ENCODE peak calls at places on chromosome 18, in five cellular contexts. W is HCT116, B is GM12878, G is K562, E is HepG2. P is an unnamed sample.
A peak's percentile ranks its signal among the peaks of the same experiment; 100 is the strongest.

GRCh38 chr18:67047334-67047733 is 443.4 kb upstream of the CDH19 start:
- DNase-seq in E (no peak), W (no peak), G (no peak), B (no peak), P (no peak)

GRCh38 chr18:79943608-79944125 is 7.8 kb downstream of the SLC66A2 start:
- DNase-seq in W (no peak), G (no peak), E (no peak), B (no peak), P (no peak)

GRCh38 chr18:21664069-21664468 is 40.5 kb downstream of the ABHD3 start:
- DNase-seq in E (no peak), G (no peak), W (no peak), B (no peak), P (no peak)

GRCh38 chr18:13868501-13869271 is 44.7 kb downstream of the MC5R start:
- DNase-seq in W (no peak), B (no peak), G (no peak), E (no peak), P (peak; percentile 53)

GRCh38 chr18:79962311-79962710 is 2.1 kb upstream of the HSBP1L1 start:
- DNase-seq in G (no peak), B (no peak), E (no peak), W (peak; percentile 33), P (no peak)

GRCh38 chr18:35588995-35589394 is 7.5 kb downstream of the GALNT1 start:
- DNase-seq in G (peak; percentile 30), W (no peak), E (peak; percentile 35), B (no peak), P (peak; percentile 59)

GRCh38 chr18:48750485-48751175 is 200.1 kb downstream of the SMAD7 start:
- DNase-seq in E (no peak), B (no peak), W (no peak), G (no peak), P (no peak)

GRCh38 chr18:5309888-5310470 is 14.5 kb upstream of the ZBTB14 start:
- DNase-seq in W (no peak), B (peak; percentile 48), G (no peak), E (no peak), P (no peak)

GRCh38 chr18:36776650-36777049 is 52.2 kb downstream of the TPGS2 start:
- DNase-seq in B (no peak), G (no peak), W (no peak), E (no peak), P (no peak)

GRCh38 chr18:48817021-48817461 is 133.7 kb downstream of the SMAD7 start:
- DNase-seq in B (no peak), G (no peak), W (no peak), E (no peak), P (no peak)

GRCh38 chr18:48954837-48955527 is 4.2 kb upstream of the SMAD7 start:
- DNase-seq in G (no peak), B (no peak), E (no peak), W (no peak), P (no peak)

GRCh38 chr18:70489556-70489955 is 200.7 kb downstream of the SOCS6 start:
- DNase-seq in G (no peak), E (no peak), B (no peak), W (no peak), P (no peak)

GRCh38 chr18:45456076-45457066 is 158.9 kb upstream of the SLC14A2 start:
- DNase-seq in B (no peak), W (no peak), G (no peak), E (no peak), P (no peak)

GRCh38 chr18:27674411-27674810 is 489.3 kb upstream of the CHST9 start:
- DNase-seq in W (no peak), G (no peak), B (no peak), E (no peak), P (no peak)

GRCh38 chr18:76686737-76687231 is 135.6 kb upstream of the ZNF236 start:
- DNase-seq in E (peak; percentile 48), B (peak; percentile 15), W (peak; percentile 44), G (no peak), P (peak; percentile 67)

GRCh38 chr18:57533399-57533884 is 53.1 kb downstream of the FECH start:
- DNase-seq in G (no peak), B (no peak), W (no peak), E (peak; percentile 49), P (no peak)

GRCh38 chr18:70334728-70335329 is 46.0 kb downstream of the SOCS6 start:
- DNase-seq in W (no peak), E (peak; percentile 94), G (no peak), B (no peak), P (no peak)

GRCh38 chr18:67639872-67640271 is 123.4 kb upstream of the DSEL start:
- DNase-seq in E (no peak), G (no peak), B (no peak), W (no peak), P (no peak)

GRCh38 chr18:79026491-79026890 is 42.7 kb upstream of the ATP9B start:
- DNase-seq in G (no peak), B (no peak), W (no peak), E (no peak), P (no peak)

GRCh38 chr18:45825258-45825744 is at the start of gene SIGLEC15:
- DNase-seq in E (no peak), B (no peak), G (no peak), W (no peak), P (no peak)

GRCh38 chr18:61738488-61738887 is 154.3 kb downstream of the RNF152 start:
- DNase-seq in W (no peak), G (no peak), B (no peak), E (no peak), P (no peak)

GRCh38 chr18:77899972-77900754 is 650.5 kb downstream of the GALR1 start:
- DNase-seq in E (no peak), G (peak; percentile 72), B (no peak), W (no peak), P (peak; percentile 81)

GRCh38 chr18:26711806-26712205 is 153.7 kb downstream of the AQP4 start:
- DNase-seq in G (no peak), E (no peak), W (no peak), B (no peak), P (no peak)

GRCh38 chr18:31206787-31207381 is 44.2 kb upstream of the DSC1 start:
- DNase-seq in B (peak; percentile 47), E (peak; percentile 86), G (peak; percentile 55), W (peak; percentile 97), P (peak; percentile 52)

GRCh38 chr18:63951302-63951705 is 2.2 kb downstream of the HMSD start:
- DNase-seq in G (no peak), E (no peak), W (no peak), B (no peak), P (no peak)

GRCh38 chr18:49764032-49764431 is 49.3 kb downstream of the ACAA2 start:
- DNase-seq in E (no peak), W (no peak), B (no peak), G (no peak), P (no peak)

GRCh38 chr18:23964282-23965238 is 50.0 kb upstream of the TTC39C start:
- DNase-seq in B (no peak), G (peak; percentile 15), E (no peak), W (peak; percentile 55), P (peak; percentile 45)

DNA sequence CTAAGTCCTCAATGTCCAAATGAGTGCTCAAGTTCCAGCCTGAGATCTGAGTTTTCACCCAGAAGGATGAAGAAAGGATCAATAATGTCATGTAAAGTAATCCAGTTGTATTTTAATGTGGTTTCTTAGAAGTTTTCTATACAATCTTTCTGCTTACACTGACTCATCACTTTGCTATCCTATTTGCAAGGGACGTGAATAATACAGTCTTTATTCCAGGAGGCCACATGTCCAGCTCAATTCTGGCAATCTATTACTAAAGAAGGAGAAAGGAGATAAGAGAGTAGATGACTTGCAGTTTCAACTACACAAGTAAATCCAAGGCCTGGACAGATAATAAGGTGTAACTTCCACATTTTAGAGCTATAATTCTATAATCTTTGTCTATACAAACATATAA is 601.1 kb upstream of the SETBP1 start:
- DNase-seq in W (no peak), G (no peak), B (no peak), E (peak; percentile 4), P (no peak)
- TF ChIP-seq SIN3A in W (no peak), G (no peak), B (no peak), E (no peak), P (no peak)

GRCh38 chr18:62781893-62782292 is 66.6 kb downstream of the PHLPP1 start:
- DNase-seq in E (peak; percentile 29), W (no peak), G (no peak), B (no peak), P (no peak)
- H3K79me2 ChIP-seq in E (peaks cover 97% of the 10 kb centered on the region), W (peaks cover 29% of the 10 kb centered on the region), G (peaks cover 67% of the 10 kb centered on the region), B (peaks cover 4% of the 10 kb centered on the region), P (peaks cover 17% of the 10 kb centered on the region)

GRCh38 chr18:39415471-39415870 is 1849.9 kb upstream of the CELF4 start:
- DNase-seq in G (no peak), W (no peak), E (no peak), B (no peak), P (no peak)

GRCh38 chr18:39419315-39419714 is 1853.7 kb upstream of the CELF4 start:
- DNase-seq in E (peak; percentile 75), W (no peak), G (no peak), B (no peak), P (no peak)

DNA sequence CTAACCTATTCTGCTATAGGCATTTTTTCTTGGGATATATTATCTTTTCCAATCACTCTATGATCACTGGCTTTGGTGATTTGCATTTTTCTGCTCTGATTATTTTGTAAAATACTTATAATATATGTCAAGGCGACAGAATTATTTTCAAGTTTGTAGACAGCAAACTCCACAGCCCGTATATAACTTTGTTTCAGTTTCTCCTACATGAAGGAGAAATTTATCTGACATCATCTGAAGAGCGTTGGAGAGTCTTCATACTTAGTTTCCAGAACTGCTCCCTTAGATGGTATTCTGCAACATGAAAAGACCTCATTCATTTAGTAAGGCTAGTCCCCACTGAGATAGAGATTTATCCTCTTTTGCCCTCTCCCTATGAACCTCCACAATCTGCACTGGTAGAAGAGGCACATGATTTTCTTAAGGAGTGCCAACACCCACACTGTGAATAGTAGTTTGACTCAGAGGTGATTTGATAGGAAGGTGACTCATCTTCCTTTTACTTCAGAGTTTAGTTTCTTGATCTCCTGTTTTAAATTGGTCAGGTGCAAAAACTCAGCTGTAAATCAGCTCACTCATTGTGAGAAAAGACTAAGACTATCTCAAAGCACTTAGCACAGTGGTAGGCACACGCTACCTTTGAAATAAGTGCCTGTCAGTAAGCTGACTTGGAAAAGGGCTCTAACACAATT is 1848.6 kb upstream of the CELF4 start:
- DNase-seq in W (peak; percentile 41), G (no peak), E (no peak), B (no peak), P (no peak)
- TF ChIP-seq ZNF274 in W (no peak), G (no peak), E (no peak), B (no peak), P (no peak)

GRCh38 chr18:3873211-3873610 is 423.2 kb downstream of the TGIF1 start:
- DNase-seq in G (no peak), E (no peak), W (no peak), B (no peak), P (no peak)

GRCh38 chr18:3875376-3875775 is 425.4 kb downstream of the TGIF1 start:
- DNase-seq in W (no peak), E (no peak), G (no peak), B (no peak), P (no peak)

GRCh38 chr18:3875961-3876360 is 426.0 kb downstream of the TGIF1 start:
- DNase-seq in B (no peak), G (no peak), E (no peak), W (no peak), P (no peak)

GRCh38 chr18:3873698-3874495 is 423.9 kb downstream of the TGIF1 start:
- DNase-seq in G (no peak), E (no peak), B (no peak), W (no peak), P (no peak)

DNA sequence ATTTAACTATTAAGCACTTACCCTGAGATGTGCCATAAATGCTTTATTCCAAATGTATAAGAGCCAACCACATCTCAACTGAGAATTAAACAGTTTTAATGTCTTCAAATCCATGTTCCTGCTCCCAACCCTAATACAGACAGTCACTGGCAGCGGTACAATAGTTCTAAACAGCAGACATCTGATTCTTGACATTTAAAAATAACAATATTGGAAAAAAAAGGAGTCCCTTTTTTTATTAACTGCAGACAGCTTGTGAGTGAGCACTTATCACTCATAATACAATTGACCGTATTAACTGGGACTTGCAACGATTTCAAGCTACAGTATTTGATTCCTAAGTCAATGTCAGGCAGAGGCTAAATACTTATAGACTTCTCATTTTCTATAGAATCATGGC is 424.6 kb downstream of the TGIF1 start:
- DNase-seq in G (no peak), E (no peak), W (no peak), B (no peak), P (no peak)
- TF ChIP-seq SIN3A in G (no peak), E (no peak), W (no peak), B (no peak), P (no peak)